ENCODE peak calls at places on chromosomes 4 and X, in five cellular contexts. P, V, H, F and B are unnamed samples.
A peak's percentile ranks its signal among the peaks of the same experiment; 100 is the strongest.

GRCh38 chrX:135396109-135396508 is 25.6 kb upstream of the SMIM10L2A start:
- DNase-seq in P (no peak), V (no peak), H (no peak), F (no peak), B (no peak)

GRCh38 chrX:154738013-154738738 is 12.7 kb downstream of the GAB3 start:
- DNase-seq in P (peak; percentile 33), V (no peak), H (no peak), F (no peak), B (peak; percentile 44)

GRCh38 chr4:52640808-52641595 is 18.1 kb downstream of the USP46 start:
- DNase-seq in P (no peak), V (no peak), H (no peak), F (no peak), B (peak; percentile 59)

GRCh38 chr4:119179011-119179410 is 33.5 kb upstream of the USP53 start:
- DNase-seq in P (no peak), V (no peak), H (no peak), F (no peak), B (no peak)

GRCh38 chrX:16845686-16846085 is 24.5 kb downstream of the RBBP7 start:
- DNase-seq in P (no peak), V (no peak), H (no peak), F (no peak), B (no peak)

GRCh38 chr4:88897180-88897579 is 159.8 kb downstream of the FAM13A start:
- DNase-seq in P (no peak), V (no peak), H (no peak), F (no peak), B (no peak)

GRCh38 chr4:45554423-45554822 is 569.4 kb downstream of the GABRG1 start:
- DNase-seq in P (no peak), V (no peak), H (no peak), F (no peak), B (no peak)

GRCh38 chr4:165360041-165360782 is 18.6 kb upstream of the CPE start:
- DNase-seq in P (no peak), V (no peak), H (no peak), F (no peak), B (no peak)

GRCh38 chr4:1171306-1172227 is 816 bp downstream of the SPON2 start:
- DNase-seq in P (peak; percentile 53), V (no peak), H (no peak), F (peak; percentile 70), B (no peak)

GRCh38 chr4:173490817-173491518 is 39.1 kb downstream of the HAND2 start:
- DNase-seq in P (no peak), V (peak; percentile 59), H (no peak), F (no peak), B (no peak)

GRCh38 chr4:37245391-37245954 is 930 bp downstream of the NWD2 start:
- DNase-seq in P (no peak), V (no peak), H (no peak), F (peak; percentile 42), B (no peak)

GRCh38 chr4:1599491-1600210 is 84.5 kb downstream of the FAM53A start:
- DNase-seq in P (no peak), V (no peak), H (no peak), F (no peak), B (no peak)

GRCh38 chrX:155048997-155049619 is 21.8 kb downstream of the CMC4 start:
- DNase-seq in P (peak; percentile 41), V (peak; percentile 54), H (no peak), F (peak; percentile 73), B (peak; percentile 70)

GRCh38 chrX:101507986-101508385 is 22.7 kb downstream of the ARMCX4 start:
- DNase-seq in P (no peak), V (no peak), H (no peak), F (no peak), B (no peak)

GRCh38 chrX:16770970-16771482 is 15.2 kb upstream of the TXLNG start:
- DNase-seq in P (no peak), V (no peak), H (no peak), F (no peak), B (no peak)

GRCh38 chrX:86002076-86002896 is 45.1 kb downstream of the CHM start:
- DNase-seq in P (peak; percentile 12), V (peak; percentile 70), H (no peak), F (peak; percentile 87), B (no peak)

GRCh38 chrX:17860179-17860780 is 818 bp downstream of the RAI2 start:
- DNase-seq in P (no peak), V (no peak), H (no peak), F (peak; percentile 39), B (peak; percentile 16)

GRCh38 chr4:128573781-128574508 is 235.6 kb upstream of the JADE1 start:
- DNase-seq in P (no peak), V (peak; percentile 46), H (no peak), F (no peak), B (no peak)

GRCh38 chrX:9626379-9626778 is 139.3 kb downstream of the GPR143 start:
- DNase-seq in P (no peak), V (no peak), H (no peak), F (no peak), B (no peak)

GRCh38 chr4:69322055-69322454 is 41.8 kb downstream of the UGT2B28 start:
- DNase-seq in P (no peak), V (no peak), H (no peak), F (no peak), B (no peak)

GRCh38 chr4:69321153-69321729 is 41.0 kb downstream of the UGT2B28 start:
- DNase-seq in P (no peak), V (no peak), H (no peak), F (no peak), B (no peak)

DNA sequence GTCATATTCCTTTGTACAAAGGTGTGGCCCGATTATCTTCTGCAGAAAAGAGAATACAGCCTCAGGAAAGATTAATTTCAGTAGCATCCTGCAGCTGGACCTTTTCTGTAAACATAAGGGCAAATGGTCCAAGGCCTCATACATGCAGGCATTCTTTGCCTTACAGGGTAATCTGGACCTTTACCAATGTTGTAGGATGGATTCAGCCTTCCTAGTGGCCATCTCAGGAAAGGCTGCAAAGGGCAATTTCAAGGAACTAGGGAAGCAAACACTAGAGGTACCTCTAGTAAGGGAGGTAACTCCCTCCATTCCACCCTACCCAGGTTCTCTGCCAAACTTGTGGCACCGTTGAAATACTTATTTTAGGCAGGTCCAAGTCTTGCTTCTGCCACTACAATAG is 43.0 kb downstream of the UGT2B28 start:
- DNase-seq in P (no peak), V (no peak), H (no peak), F (no peak), B (no peak)
- TF ChIP-seq CTCF in P (no peak), V (no peak), H (no peak), F (no peak), B (no peak)

DNA sequence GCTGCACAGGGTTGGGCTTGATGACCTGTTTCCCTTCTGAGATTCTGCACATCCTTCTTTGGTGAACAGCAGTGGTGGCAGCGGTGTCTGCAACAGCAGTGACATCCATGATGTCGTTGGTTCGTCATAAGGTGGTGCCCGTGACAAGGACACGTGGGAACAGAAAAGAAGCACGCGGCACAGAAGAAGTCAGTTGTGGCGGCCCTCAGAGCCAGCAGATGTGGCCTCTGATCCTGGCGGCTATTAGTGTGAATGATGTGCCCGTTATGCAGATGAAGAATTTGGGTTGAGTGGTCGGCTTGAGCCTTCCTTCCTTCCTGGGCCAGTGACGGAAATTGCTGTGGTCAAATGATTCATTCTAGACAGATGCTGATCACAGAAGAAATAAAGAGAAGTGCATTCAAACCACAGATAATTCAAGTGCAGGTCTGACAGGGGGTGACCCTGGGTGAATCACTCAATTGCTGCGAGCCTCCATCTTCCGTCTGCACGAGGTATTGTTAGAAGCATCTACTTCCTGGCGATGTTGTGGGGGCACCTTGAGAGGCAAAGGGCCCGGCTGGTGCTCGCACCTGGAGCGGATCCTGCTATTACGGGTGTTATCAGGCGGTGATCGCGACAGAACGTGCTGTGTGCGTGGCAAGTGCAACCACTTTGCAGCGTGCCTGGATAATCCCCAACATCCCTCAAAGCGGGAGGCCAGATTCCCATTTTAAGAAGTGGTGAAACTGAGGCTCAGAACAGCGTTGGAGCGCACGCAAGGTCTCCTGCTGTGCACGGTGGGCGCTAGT is 215.2 kb upstream of the PSAPL1 start:
- DNase-seq in P (peak; percentile 59), V (no peak), H (no peak), F (no peak), B (peak; percentile 44)
- H3K36me3 ChIP-seq in P (no peaks in the 10 kb centered on the region), V (no peaks in the 10 kb centered on the region), H (no peaks in the 10 kb centered on the region), F (no peaks in the 10 kb centered on the region), B (no peaks in the 10 kb centered on the region)

GRCh38 chr4:147709999-147710398 is 21.9 kb upstream of the ARHGAP10 start:
- DNase-seq in P (no peak), V (no peak), H (no peak), F (no peak), B (no peak)
- H3K4me3 ChIP-seq in P (no peak overlapping the region), V (no peak overlapping the region), H (no peak overlapping the region), F (no peak overlapping the region), B (no peak overlapping the region)

DNA sequence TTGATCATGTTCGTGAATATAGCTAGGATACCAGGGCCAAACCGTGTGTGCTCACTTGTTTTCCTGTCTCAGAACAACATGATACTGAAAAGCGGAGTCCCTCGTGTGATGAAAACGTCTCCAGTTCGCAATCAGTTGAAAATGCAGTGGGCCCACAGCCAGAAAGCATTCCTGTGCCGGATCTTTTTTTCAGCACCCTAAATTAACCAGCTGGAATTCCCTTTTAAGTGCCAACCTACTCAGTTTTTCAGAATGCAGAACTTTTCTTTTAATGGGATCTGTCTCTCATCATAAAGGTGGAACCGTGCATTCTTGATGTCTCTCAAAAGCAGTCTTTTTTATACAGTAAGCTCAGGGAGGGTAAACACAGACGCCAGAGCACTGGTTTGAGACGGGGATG is 130.8 kb upstream of the FRG1 start:
- DNase-seq in P (no peak), V (no peak), H (no peak), F (no peak), B (no peak)
- TF ChIP-seq CTCF in P (no peak), V (no peak), H (no peak), F (no peak), B (no peak)

GRCh38 chr4:48944252-48944651 is 37.7 kb upstream of the OCIAD2 start:
- DNase-seq in P (no peak), V (no peak), H (no peak), F (no peak), B (no peak)
- H3K36me3 ChIP-seq in P (no peaks in the 10 kb centered on the region), V (no peaks in the 10 kb centered on the region), H (no peaks in the 10 kb centered on the region), F (no peaks in the 10 kb centered on the region), B (no peaks in the 10 kb centered on the region)

GRCh38 chr4:103118171-103118570 is 18.5 kb upstream of the BDH2 start:
- DNase-seq in P (no peak), V (no peak), H (no peak), F (no peak), B (no peak)
- H3K4me3 ChIP-seq in P (no peak overlapping the region), V (no peak overlapping the region), H (no peak overlapping the region), F (no peak overlapping the region), B (no peak overlapping the region)

DNA sequence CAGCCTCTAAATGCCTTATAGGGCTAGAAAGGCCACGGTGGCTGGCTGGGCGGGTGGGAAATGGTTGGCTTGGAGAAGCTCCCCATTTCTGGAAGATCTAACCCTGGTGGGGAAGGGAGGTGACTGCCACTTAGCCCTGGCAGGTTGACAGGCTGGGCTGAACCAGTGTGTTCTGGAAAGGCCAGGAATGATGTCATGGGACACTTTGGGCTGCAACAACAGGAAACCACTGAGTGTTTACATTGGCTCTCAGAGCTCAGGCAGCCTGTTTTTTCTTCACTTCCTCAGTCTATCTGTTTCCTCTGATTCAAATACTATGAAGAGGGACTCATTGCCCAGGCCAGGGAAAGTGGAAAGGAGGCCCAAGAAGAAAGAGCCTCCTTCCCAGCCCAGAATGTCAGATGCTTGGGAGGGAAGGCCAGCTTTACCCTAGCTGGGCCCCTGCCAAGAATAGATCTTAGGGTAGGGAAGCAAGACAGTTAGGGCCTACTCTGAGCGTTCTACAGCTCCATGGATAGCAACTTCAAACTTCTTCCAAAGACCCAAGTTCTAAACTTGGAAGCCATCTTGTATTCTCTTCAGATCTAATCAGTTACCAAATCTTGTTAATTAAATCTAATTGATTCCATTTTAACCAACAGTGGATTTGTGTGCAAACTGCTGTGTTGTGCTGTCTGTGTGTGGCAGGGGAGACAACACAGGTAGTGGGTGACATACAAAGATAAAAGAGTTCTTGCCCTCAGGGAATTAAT is 65.7 kb upstream of the MSN start:
- DNase-seq in P (peak; percentile 57), V (peak; percentile 34), H (peak; percentile 76), F (no peak), B (peak; percentile 57)
- TF ChIP-seq CTCF in P (no peak), V (no peak), H (no peak), F (no peak), B (peak; percentile 3)